ENCODE peak calls at places on chromosomes 6 and 20, in six cellular contexts. X, K, U, A, J and G are unnamed samples.

GRCh38 chr6:68069921-68070709 is 565.0 kb upstream of the ADGRB3 start:
- DNase-seq in U (no peak), X (no peak), K (no peak), J (no peak), A (no peak), G (no peak)

GRCh38 chr6:45438849-45439406 is 61.2 kb upstream of the SUPT3H start:
- DNase-seq in U (no peak), J (peak; percentile 95), X (peak; percentile 93), K (no peak), A (no peak), G (no peak)

GRCh38 chr6:160733045-160733646 is 31.1 kb downstream of the PLG start:
- DNase-seq in A (no peak), X (peak; percentile 13), K (peak; percentile 39), J (peak; percentile 36), U (no peak), G (peak; percentile 44)

GRCh38 chr20:51631011-51631950 is 88.8 kb upstream of the NFATC2 start:
- DNase-seq in J (peak; percentile 99), A (no peak), U (peak; percentile 84), X (peak; percentile 99), K (peak; percentile 74), G (no peak)

GRCh38 chr6:159033160-159034049 is 11.4 kb downstream of the TAGAP start:
- DNase-seq in K (no peak), U (no peak), X (no peak), J (no peak), A (no peak), G (no peak)

GRCh38 chr20:50438986-50439407 is 71.2 kb upstream of the PTPN1 start:
- DNase-seq in X (peak; percentile 91), K (no peak), A (no peak), J (peak; percentile 74), U (no peak), G (no peak)

GRCh38 chr6:128252293-128253176 is 267.9 kb downstream of the PTPRK start:
- DNase-seq in X (peak; percentile 37), A (no peak), U (no peak), K (no peak), J (peak; percentile 50), G (no peak)

GRCh38 chr6:40587240-40588069 is at the start of gene LRFN2:
- DNase-seq in A (peak; percentile 72), J (peak; percentile 69), X (peak; percentile 53), K (peak; percentile 74), U (peak; percentile 49), G (peak; percentile 76)

GRCh38 chr20:48630342-48631075 is 197.3 kb downstream of the PREX1 start:
- DNase-seq in U (no peak), X (no peak), A (no peak), J (peak; percentile 25), K (no peak), G (no peak)

GRCh38 chr20:49534314-49534713 is 33.6 kb downstream of the PTGIS start:
- DNase-seq in J (peak; percentile 19), X (peak; percentile 44), U (no peak), A (no peak), K (peak; percentile 62), G (peak; percentile 61)

GRCh38 chr6:143002686-143003085 is 57.7 kb upstream of the HIVEP2 start:
- DNase-seq in K (no peak), X (no peak), U (no peak), A (no peak), J (no peak), G (no peak)

GRCh38 chr6:55176958-55177357 is 2.6 kb downstream of the HCRTR2 start:
- DNase-seq in K (no peak), J (peak; percentile 8), U (no peak), X (peak; percentile 23), A (no peak), G (no peak)

GRCh38 chr20:47465335-47466090 is 36.2 kb upstream of the NCOA3 start:
- DNase-seq in K (no peak), A (no peak), X (no peak), U (no peak), J (no peak), G (no peak)

GRCh38 chr6:87641065-87641692 is 51.2 kb downstream of the ORC3 start:
- DNase-seq in U (no peak), K (no peak), A (no peak), X (no peak), J (no peak), G (no peak)

GRCh38 chr6:150813993-150814359 is 51.5 kb upstream of the MTHFD1L start:
- DNase-seq in U (no peak), X (peak; percentile 43), A (no peak), K (no peak), J (peak; percentile 68), G (no peak)

GRCh38 chr6:121944361-121944760 is 455.1 kb upstream of the HSF2 start:
- DNase-seq in X (peak; percentile 6), K (no peak), J (peak; percentile 77), A (no peak), U (no peak), G (no peak)

GRCh38 chr6:166786704-166787293 is 159.7 kb upstream of the RPS6KA2 start:
- DNase-seq in J (peak; percentile 53), X (peak; percentile 65), A (no peak), U (no peak), K (no peak), G (no peak)

GRCh38 chr20:25252686-25253421 is 5.0 kb downstream of the PYGB start:
- DNase-seq in X (no peak), U (no peak), K (no peak), A (no peak), J (no peak), G (no peak)

GRCh38 chr6:21767891-21768659 is 174.5 kb downstream of the SOX4 start:
- DNase-seq in X (peak; percentile 87), A (no peak), U (no peak), K (no peak), J (peak; percentile 87), G (no peak)

GRCh38 chr20:46715292-46715756 is 5.9 kb downstream of the SLC2A10 start:
- DNase-seq in K (peak; percentile 77), U (peak; percentile 38), X (peak; percentile 80), A (peak; percentile 85), J (peak; percentile 65), G (no peak)

GRCh38 chr6:27668442-27669275 is 195.8 kb upstream of the ZNF184 start:
- DNase-seq in U (no peak), A (no peak), J (peak; percentile 88), K (peak; percentile 78), X (peak; percentile 77), G (no peak)

GRCh38 chr6:10451828-10452509 is 37.1 kb upstream of the TFAP2A start:
- DNase-seq in A (peak; percentile 58), J (peak; percentile 94), X (peak; percentile 50), U (no peak), K (no peak), G (no peak)

GRCh38 chr6:1368940-1369339 is 20.4 kb upstream of the FOXF2 start:
- DNase-seq in U (no peak), X (no peak), J (no peak), A (no peak), K (no peak), G (no peak)

DNA sequence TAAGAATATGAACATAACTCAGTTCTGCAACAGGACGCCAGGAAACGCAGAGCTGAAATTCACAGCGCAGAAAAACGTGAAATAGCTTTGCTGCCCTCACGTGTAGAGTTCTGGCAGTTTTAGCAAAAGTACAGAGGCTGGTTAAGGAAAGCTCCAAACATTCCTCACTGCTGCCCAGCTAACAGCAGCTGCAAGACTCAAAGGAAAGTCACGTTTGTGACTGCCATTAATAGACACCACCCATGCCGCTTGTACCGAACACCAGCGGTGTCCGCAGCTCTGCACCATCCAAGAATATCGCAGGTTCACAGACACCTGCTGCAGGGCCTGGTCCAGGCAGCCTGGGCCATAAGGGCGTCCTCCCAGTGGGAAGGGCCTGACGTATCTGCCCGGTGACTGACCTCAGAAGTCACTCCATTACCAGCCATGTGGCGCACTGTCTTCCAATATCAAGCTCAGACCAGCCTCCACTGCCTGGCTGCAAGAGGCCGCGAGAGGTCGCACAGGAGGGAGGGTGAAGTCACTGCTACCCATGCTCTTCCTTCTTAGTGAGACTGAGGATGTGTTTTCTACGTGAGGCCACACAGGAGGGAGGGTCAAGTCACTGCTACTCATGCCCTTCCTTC is 61.4 kb downstream of the WDR27 start:
- DNase-seq in A (no peak), K (no peak), X (peak; percentile 17), U (no peak), J (no peak), G (no peak)
- TF ChIP-seq CTCF in A (no peak), K (no peak), X (peak; percentile 27), U (peak; percentile 31), J (peak; percentile 38), G (no peak)

DNA sequence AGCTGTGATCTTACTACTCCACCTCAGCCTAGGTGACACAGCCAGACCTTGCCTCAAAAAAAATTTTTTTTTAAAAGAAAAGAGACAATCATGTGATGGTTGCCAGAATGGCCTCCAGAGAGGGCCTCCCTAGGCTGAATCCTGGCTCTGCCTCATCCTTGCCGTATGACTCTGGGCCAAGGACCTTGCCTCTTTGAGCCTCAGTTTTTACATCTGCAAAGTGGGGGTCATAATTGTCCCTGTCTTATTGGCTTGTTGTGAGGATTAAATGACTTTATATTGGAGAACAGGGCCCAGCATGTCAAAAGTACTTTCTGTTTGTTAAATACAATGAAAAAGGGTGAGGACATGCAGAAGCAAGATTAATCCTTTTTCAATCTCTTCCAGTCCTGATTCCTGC is 14.4 kb downstream of the SRXN1 start:
- DNase-seq in A (no peak), U (no peak), K (no peak), X (no peak), J (no peak), G (no peak)
- H3K27ac ChIP-seq in A (no peak overlapping the region), U (no peak overlapping the region), K (no peak overlapping the region), X (no peak overlapping the region), J (no peak overlapping the region), G (no peak overlapping the region)

DNA sequence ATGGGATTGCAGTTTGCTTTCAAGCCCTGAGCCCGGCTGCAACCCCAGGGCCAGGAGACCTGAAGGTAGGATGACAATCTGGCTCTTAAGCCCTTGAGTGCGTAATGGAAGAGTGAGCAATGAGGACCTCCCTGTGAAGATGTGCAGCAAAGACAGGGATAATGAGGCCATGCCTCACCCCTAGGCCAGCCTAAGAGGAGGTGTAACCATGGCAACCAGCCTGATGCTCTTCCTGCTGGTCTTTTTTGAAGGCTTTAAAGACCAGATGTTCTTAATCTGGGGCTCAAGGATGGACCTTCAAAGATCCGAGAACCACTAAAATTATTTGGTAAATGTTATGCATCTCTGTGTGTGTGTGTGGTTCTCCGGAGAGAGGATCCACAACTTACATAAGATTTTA is 8.2 kb downstream of the ARHGAP40 start:
- DNase-seq in U (no peak), A (no peak), J (no peak), X (no peak), K (no peak), G (no peak)
- TF ChIP-seq CTCF in U (no peak), A (no peak), J (no peak), X (no peak), K (no peak), G (no peak)

DNA sequence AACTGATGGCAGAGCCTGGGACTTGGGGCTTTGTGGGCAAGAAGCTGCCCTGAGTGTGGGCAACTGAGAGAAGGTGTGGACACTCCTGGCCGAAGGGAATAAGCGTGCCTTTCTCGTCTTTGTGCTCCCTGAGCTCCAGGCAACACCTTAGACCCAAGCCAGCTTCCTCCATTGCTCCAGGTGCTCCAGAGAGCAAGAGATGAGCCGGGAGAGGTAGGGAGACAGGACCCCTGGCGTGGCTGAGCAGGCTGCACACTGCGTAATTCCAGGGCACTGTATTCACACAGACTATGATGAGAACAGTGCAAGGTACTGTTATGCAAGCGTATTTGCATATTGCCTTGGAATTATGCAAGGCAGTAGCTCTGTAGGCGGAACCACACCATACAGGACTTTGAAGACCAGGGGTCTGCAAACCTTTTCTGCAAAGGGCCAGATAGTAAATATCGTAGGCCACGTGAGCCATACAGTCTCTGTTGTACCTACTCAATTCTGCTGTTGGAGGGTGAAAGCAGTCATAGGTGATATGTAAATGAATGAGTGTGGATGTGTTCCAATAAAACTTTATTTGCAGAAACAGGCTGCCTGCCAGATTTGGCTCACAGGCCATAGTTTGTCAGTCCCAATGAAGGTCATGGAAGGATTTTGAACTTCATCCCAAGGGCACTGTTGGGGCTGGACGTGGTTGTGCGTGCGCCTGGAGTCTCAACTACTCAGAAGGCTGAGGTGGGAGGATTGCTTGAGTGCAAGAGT is 42.1 kb upstream of the FAM83D start:
- DNase-seq in J (no peak), U (no peak), A (no peak), K (no peak), X (no peak), G (no peak)
- H3K27ac ChIP-seq in J (no peak overlapping the region), U (no peak overlapping the region), A (no peak overlapping the region), K (no peak overlapping the region), X (no peak overlapping the region), G (peak overlapping the region; percentile 100)